ENCODE peak calls at places on chromosomes 16 and 17, in seven cellular contexts. S is fibroblast of villous mesenchyme; U is RWPE1; M is progenitor cell of endocrine pancreas; D is GM23338; V is CD8-positive, alpha-beta T cell; Y is lower lobe of right lung. F is an unnamed sample.

GRCh38 chr16:19284207-19284606 is 1.3 kb upstream of the CLEC19A start:
- DNase-seq in M (no peak), D (no peak), Y (peak; percentile 51), S (no peak), V (no peak), U (peak; percentile 73), F (no peak)

GRCh38 chr16:75660726-75661302 is 13.2 kb downstream of the TERF2IP start:
- DNase-seq in S (no peak), U (no peak), V (no peak), D (no peak), M (no peak), Y (no peak), F (no peak)

GRCh38 chr17:74218436-74218835 is 5.1 kb downstream of the TTYH2 start:
- DNase-seq in U (no peak), Y (no peak), S (no peak), M (no peak), D (no peak), V (no peak), F (no peak)

GRCh38 chr17:12116143-12116542 is 95.5 kb downstream of the MAP2K4 start:
- DNase-seq in Y (no peak), S (no peak), D (no peak), U (no peak), M (no peak), V (no peak), F (no peak)

GRCh38 chr16:11735801-11736200 is 6.9 kb downstream of the TXNDC11 start:
- DNase-seq in M (no peak), V (no peak), Y (no peak), U (no peak), D (no peak), S (no peak), F (no peak)

GRCh38 chr17:65182233-65182632 is 45.1 kb downstream of the RGS9 start:
- DNase-seq in M (no peak), D (no peak), Y (no peak), V (no peak), U (no peak), S (no peak), F (no peak)

GRCh38 chr16:88634994-88635670 is 3.2 kb upstream of the IL17C start:
- DNase-seq in S (peak; percentile 40), V (no peak), U (no peak), D (no peak), Y (no peak), M (no peak), F (no peak)

GRCh38 chr16:89114159-89114981 is 20.7 kb downstream of the ACSF3 start:
- DNase-seq in D (peak; percentile 56), U (peak; percentile 16), S (no peak), V (peak; percentile 67), M (no peak), Y (peak; percentile 47), F (no peak)

GRCh38 chr17:7929158-7930029 is at the start of gene KCNAB3:
- DNase-seq in M (no peak), D (peak; percentile 93), Y (no peak), V (peak; percentile 49), S (peak; percentile 70), U (peak; percentile 86), F (peak; percentile 74)

GRCh38 chr17:4033751-4034251 is 69.6 kb upstream of the ATP2A3 start:
- DNase-seq in U (no peak), Y (no peak), V (no peak), D (no peak), S (no peak), M (no peak), F (no peak)

GRCh38 chr16:17149904-17150483 is 320.8 kb downstream of the XYLT1 start:
- DNase-seq in U (no peak), M (no peak), D (peak; percentile 52), V (no peak), Y (no peak), S (no peak), F (no peak)

GRCh38 chr16:85378145-85379040 is 234.7 kb upstream of the GSE1 start:
- DNase-seq in M (no peak), V (no peak), Y (no peak), S (no peak), U (no peak), D (no peak), F (no peak)

GRCh38 chr16:87936375-87937230 is at the start of gene CA5A:
- DNase-seq in M (no peak), V (no peak), U (no peak), Y (no peak), D (no peak), S (no peak), F (no peak)

GRCh38 chr17:4715071-4715749 is 4.8 kb downstream of the ARRB2 start:
- DNase-seq in U (no peak), M (no peak), Y (no peak), V (peak; percentile 76), S (no peak), D (no peak), F (no peak)

GRCh38 chr17:82795615-82796014 is 43.8 kb downstream of the TBCD start:
- DNase-seq in S (no peak), V (no peak), M (no peak), Y (peak; percentile 79), U (no peak), D (no peak), F (no peak)

GRCh38 chr16:75931043-75931442 is 204.8 kb upstream of the CPHXL start:
- DNase-seq in D (no peak), M (no peak), Y (no peak), V (no peak), U (peak; percentile 37), S (peak; percentile 74), F (no peak)

GRCh38 chr17:72591500-72592241 is 470.9 kb downstream of the SOX9 start:
- DNase-seq in V (no peak), M (peak; percentile 41), D (peak; percentile 58), Y (peak; percentile 49), S (no peak), U (no peak), F (no peak)

GRCh38 chr16:84800579-84800978 is 19.2 kb upstream of the CRISPLD2 start:
- DNase-seq in D (no peak), M (no peak), U (no peak), S (no peak), V (no peak), Y (no peak), F (no peak)

GRCh38 chr17:66549731-66550207 is 247.4 kb downstream of the PRKCA start:
- DNase-seq in U (peak; percentile 24), Y (no peak), D (peak; percentile 89), M (no peak), S (peak; percentile 75), V (no peak), F (no peak)

GRCh38 chr16:24070851-24071250 is 185.3 kb upstream of the CACNG3 start:
- DNase-seq in M (peak; percentile 21), S (no peak), Y (no peak), D (peak; percentile 89), U (peak; percentile 45), V (no peak), F (peak; percentile 63)

DNA sequence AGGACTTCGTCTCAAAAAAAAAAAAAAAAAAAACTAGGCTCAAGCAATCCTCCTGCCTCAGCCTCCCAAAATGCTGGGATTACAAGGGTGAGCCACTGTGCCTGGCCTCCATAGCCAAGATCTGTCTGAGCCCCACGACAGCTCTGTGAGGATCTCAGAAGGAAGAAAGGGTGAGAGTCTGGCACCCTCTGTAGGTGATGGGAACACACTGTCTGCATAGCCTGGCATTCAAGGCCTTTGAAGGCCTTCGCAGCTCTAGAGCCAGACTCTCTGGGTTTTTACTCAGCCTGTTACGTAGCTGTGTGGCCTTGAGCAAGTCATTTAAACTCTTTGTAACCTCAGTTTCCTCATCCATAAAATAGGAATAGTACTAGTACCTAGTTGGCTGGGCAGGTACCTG is 6.3 kb upstream of the XPO6 start:
- DNase-seq in V (peak; percentile 63), Y (no peak), D (peak; percentile 78), S (peak; percentile 74), U (no peak), M (no peak), F (peak; percentile 9)
- TF ChIP-seq CTCF in V (peak; percentile 66), Y (peak; percentile 46), D (peak; percentile 86), S (peak; percentile 87), U (no peak), M (peak; percentile 15), F (no peak)

GRCh38 chr17:6077746-6078145 is 7.6 kb downstream of the WSCD1 start:
- DNase-seq in U (no peak), M (no peak), S (no peak), Y (no peak), V (no peak), D (no peak), F (no peak)
- TF ChIP-seq CTCF in U (no peak), M (no peak), S (no peak), Y (no peak), V (no peak), D (no peak), F (no peak)

DNA sequence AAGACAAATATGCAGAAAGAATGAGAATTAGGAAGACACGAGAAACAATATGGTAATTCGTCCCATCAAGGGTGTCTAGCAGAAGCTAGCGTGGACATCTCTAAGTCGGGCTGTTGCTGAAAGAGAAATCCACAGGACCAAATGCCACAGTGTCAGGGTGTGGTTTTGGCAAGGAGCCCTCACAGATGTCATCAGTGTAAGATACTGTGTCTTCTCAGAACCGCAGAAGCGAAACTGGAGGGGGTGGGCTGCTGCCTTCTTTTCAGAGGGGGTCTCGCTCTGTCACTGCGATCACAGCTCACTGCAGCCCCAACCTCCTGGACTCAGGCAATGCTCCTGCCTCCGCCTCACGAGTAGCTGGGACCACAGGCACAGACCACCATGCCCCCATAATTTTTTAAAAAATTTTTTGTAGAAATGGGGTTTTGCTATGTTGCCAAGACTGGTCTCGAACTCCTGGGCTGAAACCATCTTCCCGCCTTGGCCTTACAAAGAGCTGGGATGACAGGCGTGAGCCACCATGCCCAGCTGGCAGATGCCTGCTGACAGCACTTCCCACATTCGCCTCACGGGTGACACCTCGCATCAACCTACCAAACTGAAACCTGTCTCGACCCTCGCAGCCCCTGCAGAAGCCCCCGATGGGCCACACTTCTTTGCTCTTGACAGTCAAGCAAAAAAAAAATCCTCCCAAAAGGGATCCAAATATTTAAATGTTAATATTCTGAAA is 26.2 kb downstream of the TRAP1 start:
- DNase-seq in S (peak; percentile 66), U (no peak), Y (no peak), D (peak; percentile 46), V (no peak), M (no peak), F (no peak)
- TF ChIP-seq CTCF in S (no peak), U (no peak), Y (no peak), D (no peak), V (no peak), M (no peak), F (no peak)

DNA sequence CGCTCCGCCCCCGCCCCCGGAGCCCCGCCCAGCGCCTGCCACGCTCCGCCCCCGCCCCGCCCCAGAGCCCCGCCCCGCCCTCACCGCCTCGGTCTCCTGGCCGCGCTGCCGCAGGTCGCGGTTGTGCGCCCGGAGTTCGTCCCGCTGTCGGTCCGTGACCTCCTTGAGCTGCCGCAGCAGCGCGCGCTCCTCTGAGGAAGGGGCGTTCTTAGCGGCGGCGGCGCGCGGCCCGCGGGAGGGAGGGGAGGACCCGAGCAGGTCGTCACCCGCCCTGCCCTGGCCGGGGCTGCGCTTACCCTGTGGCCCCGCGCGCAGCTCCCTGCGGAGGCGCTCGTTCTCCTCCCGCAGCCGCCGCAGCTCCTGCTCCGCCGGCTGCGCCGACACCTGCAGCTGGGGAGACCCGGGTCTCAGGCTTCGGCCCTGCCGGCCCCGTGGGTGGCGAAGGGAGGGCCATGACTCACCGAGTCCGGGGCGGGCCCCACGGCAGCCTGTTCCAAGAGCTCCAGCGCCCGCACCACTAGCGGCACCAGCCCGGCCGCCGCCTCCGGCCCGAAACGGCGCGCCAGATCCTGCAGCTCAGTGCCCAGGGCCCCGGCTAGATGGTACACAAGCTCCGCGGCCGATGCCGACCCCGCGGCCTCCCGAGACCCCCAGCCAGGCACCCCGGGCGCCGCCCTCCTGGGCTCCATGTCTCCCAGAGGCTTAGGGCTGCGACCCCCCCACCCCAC is 386 bp downstream of the RILP start:
- DNase-seq in M (no peak), S (peak; percentile 88), Y (peak; percentile 90), V (peak; percentile 76), U (peak; percentile 85), D (peak; percentile 82), F (peak; percentile 74)
- TF ChIP-seq CTCF in M (peak; percentile 35), S (no peak), Y (no peak), V (no peak), U (peak; percentile 15), D (no peak), F (peak; percentile 26)

F was measured in endothelial cell.